ENCODE peak calls at places on chromosomes 2 and 18, in four cellular contexts. X is endodermal cell, F is breast epithelium, N is sigmoid colon. W is an unnamed sample.
A peak's percentile ranks its signal among the peaks of the same experiment; 100 is the strongest.

GRCh38 chr18:13539843-13540535 is 186.4 kb downstream of the FAM210A start:
- DNase-seq in N (no peak), F (no peak), X (peak; percentile 25), W (peak; percentile 64)

GRCh38 chr2:238635637-238636036 is 208.9 kb downstream of the ASB1 start:
- DNase-seq in N (peak; percentile 76), F (no peak), X (no peak), W (no peak)

GRCh38 chr2:27086722-27087446 is at the start of gene KHK:
- DNase-seq in N (peak; percentile 88), X (peak; percentile 84), F (peak; percentile 61), W (peak; percentile 74)

GRCh38 chr18:26526128-26526965 is 22.0 kb downstream of the KCTD1 start:
- DNase-seq in N (no peak), X (peak; percentile 68), F (no peak), W (peak; percentile 9)

GRCh38 chr2:211477537-211478275 is 921.3 kb downstream of the CPS1 start:
- DNase-seq in F (no peak), N (no peak), X (no peak), W (no peak)

GRCh38 chr2:30662268-30663131 is 144.7 kb downstream of the CAPN13 start:
- DNase-seq in F (no peak), X (peak; percentile 27), N (no peak), W (peak; percentile 48)

GRCh38 chr2:20509766-20510490 is 63.1 kb downstream of the RHOB start:
- DNase-seq in F (peak; percentile 80), N (peak; percentile 66), X (peak; percentile 93), W (no peak)

GRCh38 chr2:207161724-207162123 is 4.0 kb downstream of the KLF7 start:
- DNase-seq in X (no peak), N (no peak), F (no peak), W (no peak)

GRCh38 chr2:20449501-20450200 is 2.8 kb downstream of the RHOB start:
- DNase-seq in F (no peak), X (no peak), N (peak; percentile 76), W (peak; percentile 59)

GRCh38 chr2:236045264-236046235 is 122.6 kb downstream of the GBX2 start:
- DNase-seq in F (no peak), X (no peak), N (no peak), W (no peak)

GRCh38 chr2:176281267-176281666 is 12.0 kb downstream of the MTX2 start:
- DNase-seq in F (no peak), X (no peak), N (no peak), W (no peak)

DNA sequence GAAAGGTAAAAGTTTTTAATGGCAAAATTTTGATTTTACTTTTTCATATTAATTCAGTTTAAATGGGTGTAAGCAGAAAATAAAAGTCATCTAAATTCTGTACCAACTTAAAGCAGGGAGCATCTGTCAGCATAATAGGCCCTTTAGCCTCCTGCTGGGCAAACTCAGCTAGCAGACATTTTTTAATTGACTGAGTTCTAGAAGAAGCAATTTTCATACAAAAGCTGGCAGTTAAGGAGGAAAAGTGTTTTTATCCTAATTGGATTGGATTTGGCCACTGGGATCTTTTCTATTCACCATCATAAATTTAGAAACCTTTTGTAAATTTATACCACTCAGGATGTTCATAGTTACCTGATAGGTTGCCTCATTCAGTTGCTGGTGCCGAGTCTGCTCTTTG is 262.7 kb upstream of the FSIP2 start:
- DNase-seq in N (no peak), F (no peak), X (no peak), W (no peak)
- TF ChIP-seq CTCF in N (no peak), F (no peak), X (peak; percentile 55), W (no peak)

GRCh38 chr18:11791131-11791530 is 60.1 kb upstream of the CHMP1B start:
- DNase-seq in N (no peak), X (no peak), F (no peak), W (no peak)

GRCh38 chr18:11783716-11784331 is 67.4 kb upstream of the CHMP1B start:
- DNase-seq in N (no peak), X (peak; percentile 63), F (no peak), W (no peak)

GRCh38 chr18:11780042-11780441 is 71.2 kb upstream of the CHMP1B start:
- DNase-seq in N (no peak), F (no peak), X (no peak), W (no peak)

GRCh38 chr18:11784905-11785304 is 66.3 kb upstream of the CHMP1B start:
- DNase-seq in X (no peak), F (no peak), N (no peak), W (no peak)

GRCh38 chr18:11785444-11786055 is 65.7 kb upstream of the CHMP1B start:
- DNase-seq in F (no peak), X (peak; percentile 75), N (no peak), W (no peak)
- H3K27ac ChIP-seq in F (no peak overlapping the region), X (peak overlapping the region; percentile 67), N (no peak overlapping the region), W (no peak overlapping the region)

GRCh38 chr18:59266459-59266858 is 6.8 kb downstream of the RAX start:
- DNase-seq in N (no peak), F (no peak), X (no peak), W (no peak)

GRCh38 chr18:59266876-59267510 is 6.3 kb downstream of the RAX start:
- DNase-seq in F (no peak), X (no peak), N (no peak), W (no peak)

GRCh38 chr18:59268722-59269562 is 4.3 kb downstream of the RAX start:
- DNase-seq in F (no peak), X (peak; percentile 94), N (no peak), W (no peak)

GRCh38 chr18:59268127-59268721 is 5.0 kb downstream of the RAX start:
- DNase-seq in F (no peak), X (no peak), N (no peak), W (no peak)

DNA sequence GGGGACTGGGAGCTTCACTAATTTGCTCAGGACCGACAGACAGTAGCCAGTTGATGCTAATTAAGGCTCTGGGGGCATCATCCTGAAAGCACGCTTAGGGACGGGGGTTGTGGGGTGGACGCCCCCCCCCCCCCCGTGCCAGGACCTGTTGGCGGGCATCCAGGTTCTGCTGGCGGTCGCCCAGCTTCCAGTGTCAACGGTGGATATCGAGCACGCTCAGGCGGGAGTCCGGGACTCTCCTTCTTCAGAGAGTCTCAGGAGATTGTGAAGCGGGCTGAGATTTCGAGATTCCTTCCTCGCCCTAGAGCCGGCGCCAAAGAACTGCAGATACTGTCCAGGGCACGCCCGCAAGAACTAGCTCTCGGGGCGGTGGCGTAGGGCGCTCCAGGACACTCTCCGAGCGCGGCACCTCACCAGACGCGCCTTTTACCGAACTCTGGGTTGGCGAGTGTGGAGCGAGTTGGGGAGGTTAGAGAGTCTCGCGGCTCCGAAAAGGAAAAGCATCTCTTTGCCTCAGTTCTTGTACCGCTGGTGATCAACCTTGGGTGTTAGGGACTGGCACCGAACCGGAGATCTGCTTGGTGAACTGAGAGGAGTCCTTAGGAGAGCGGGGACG is 5.6 kb downstream of the RAX start:
- DNase-seq in N (no peak), X (peak; percentile 77), F (no peak), W (no peak)
- H3K9me3 ChIP-seq in N (no peaks in the 10 kb centered on the region), X (peaks cover 14% of the 10 kb centered on the region), F (no peaks in the 10 kb centered on the region), W (no peaks in the 10 kb centered on the region)

GRCh38 chr2:37348155-37348554 is 3.7 kb downstream of the QPCT start:
- DNase-seq in F (no peak), N (no peak), X (no peak), W (no peak)

GRCh38 chr2:37340637-37341036 is 3.8 kb upstream of the QPCT start:
- DNase-seq in N (no peak), X (no peak), F (no peak), W (no peak)

GRCh38 chr2:37342636-37343211 is 1.7 kb upstream of the QPCT start:
- DNase-seq in X (peak; percentile 67), N (no peak), F (no peak), W (no peak)

GRCh38 chr2:37344453-37345361 is at the start of gene QPCT:
- DNase-seq in F (peak; percentile 61), N (peak; percentile 87), X (peak; percentile 51), W (no peak)

GRCh38 chr2:37343537-37344434 is 644 bp upstream of the QPCT start:
- DNase-seq in N (no peak), F (no peak), X (peak; percentile 67), W (no peak)
- TF ChIP-seq CTCF in N (peak; percentile 47), F (peak; percentile 29), X (peak; percentile 73), W (peak; percentile 46)

GRCh38 chr2:159052157-159052561 is 83.7 kb downstream of the TANC1 start:
- DNase-seq in X (no peak), N (no peak), F (no peak), W (no peak)

GRCh38 chr2:159054032-159054334 is 85.5 kb downstream of the TANC1 start:
- DNase-seq in X (no peak), N (no peak), F (no peak), W (no peak)

GRCh38 chr2:159051656-159052055 is 83.2 kb downstream of the TANC1 start:
- DNase-seq in N (no peak), X (no peak), F (no peak), W (no peak)

GRCh38 chr2:159054985-159055384 is 86.5 kb downstream of the TANC1 start:
- DNase-seq in N (no peak), F (no peak), X (no peak), W (no peak)

DNA sequence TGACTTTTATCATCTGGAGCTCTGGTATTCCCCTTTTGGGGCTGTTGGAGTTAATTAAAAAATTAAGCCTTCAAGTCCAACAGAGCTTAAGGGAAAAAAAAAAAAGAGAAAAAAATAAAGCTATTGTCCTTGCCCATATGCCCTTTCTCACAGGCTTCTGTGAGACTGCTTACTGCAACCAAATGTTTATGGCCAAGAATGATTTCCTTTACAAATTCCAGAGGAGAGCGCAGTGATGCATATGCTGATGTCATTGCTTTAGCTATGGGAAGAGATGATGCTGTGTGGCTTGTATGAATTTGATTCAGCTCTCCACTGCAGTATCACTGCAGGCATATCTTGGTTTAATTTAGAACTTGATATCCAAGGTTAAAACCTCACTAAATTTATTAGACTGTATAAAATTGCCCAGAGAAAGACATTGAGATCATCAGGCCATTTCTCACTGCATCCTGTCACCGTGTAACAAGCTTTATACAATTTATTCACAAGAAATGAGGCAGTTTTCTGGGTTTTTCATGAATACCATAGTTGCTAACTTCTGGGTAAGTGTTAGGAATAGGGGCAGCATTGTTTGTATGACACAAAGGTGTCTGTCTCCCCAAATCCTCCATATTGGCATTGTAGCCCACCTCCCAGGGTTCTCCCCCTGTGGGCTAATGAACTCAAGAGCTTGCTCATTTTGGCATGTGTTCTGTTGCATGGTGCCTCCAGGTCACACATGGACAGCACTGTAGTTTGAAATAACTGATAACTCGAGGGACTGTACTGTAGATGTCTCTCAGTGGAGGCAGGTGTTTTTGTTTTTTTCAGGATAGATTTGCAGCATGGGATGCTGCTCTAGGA is 85.0 kb downstream of the TANC1 start:
- DNase-seq in N (no peak), X (no peak), F (no peak), W (no peak)
- H3K27ac ChIP-seq in N (no peak overlapping the region), X (no peak overlapping the region), F (no peak overlapping the region), W (peak overlapping the region; percentile 49)

GRCh38 chr2:234279646-234280045 is 217.2 kb downstream of the ARL4C start:
- DNase-seq in N (no peak), X (no peak), F (no peak), W (no peak)
- H3K9me3 ChIP-seq in N (no peaks in the 10 kb centered on the region), X (peaks cover 6% of the 10 kb centered on the region), F (no peaks in the 10 kb centered on the region), W (no peaks in the 10 kb centered on the region)

DNA sequence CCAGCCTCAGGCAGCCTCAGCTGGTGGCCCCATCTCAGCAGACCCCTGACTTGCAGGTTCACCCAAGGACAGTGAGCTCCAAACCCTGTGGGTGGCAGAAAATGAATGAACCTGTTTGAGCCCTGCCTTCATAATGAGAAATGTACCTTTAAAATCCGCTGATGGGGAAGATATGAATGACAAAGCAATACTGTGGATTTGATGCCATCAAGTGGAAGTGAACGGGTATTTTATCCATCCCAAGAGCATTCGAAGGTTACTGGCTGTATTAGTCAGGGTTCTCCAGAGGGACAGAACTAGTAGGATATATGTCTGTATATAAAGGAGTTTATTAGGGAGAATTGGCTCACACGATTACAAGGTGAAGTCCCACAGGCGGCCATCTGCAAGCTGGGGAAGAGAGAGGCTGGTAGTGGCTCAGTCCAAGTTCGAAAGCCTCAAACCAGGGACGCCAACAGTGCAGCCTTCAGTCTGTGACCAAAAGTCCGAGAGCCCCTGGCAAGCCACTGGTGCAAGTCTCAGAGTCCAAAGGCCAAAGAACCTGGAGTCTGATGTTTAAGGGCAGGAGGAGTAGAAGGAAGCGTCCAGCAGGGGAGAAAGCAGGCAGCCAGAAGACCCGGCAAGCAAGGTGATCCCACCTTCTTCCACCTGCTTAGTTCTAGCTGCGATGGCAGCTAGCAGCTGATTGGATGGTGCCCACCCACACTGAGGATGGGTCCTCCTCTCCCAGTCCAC is 32.1 kb downstream of the TOGARAM2 start:
- DNase-seq in F (no peak), X (no peak), N (no peak), W (no peak)
- TF ChIP-seq CTCF in F (no peak), X (no peak), N (no peak), W (no peak)

W was measured in right atrium auricular region.